ENCODE peak calls at places on chromosomes 13 and 19, in five cellular contexts. One of them, this sample, is unnamed.

GRCh38 chr19:2394054-2394668 is 33.2 kb downstream of the TIMM13 start:
- DNase-seq in stimulated activated CD4-positive, alpha-beta T cell treated with anti-CD3 and anti-CD28 coated beads, Interleukin-4, amount 100 ng/mL, for 4 hours: no peak
- DNase-seq in nephron progenitor cell: no peak
- DNase-seq in fibroblast of lung: no peak
- DNase-seq in iPS-NIHi11: no peak
- DNase-seq in this sample: no peak

GRCh38 chr19:49554701-49555181 is 25.6 kb downstream of the NOSIP start:
- DNase-seq in stimulated activated CD4-positive, alpha-beta T cell treated with anti-CD3 and anti-CD28 coated beads, Interleukin-4, amount 100 ng/mL, for 4 hours: peak; percentile 53
- DNase-seq in nephron progenitor cell: no peak
- DNase-seq in fibroblast of lung: no peak
- DNase-seq in iPS-NIHi11: no peak
- DNase-seq in this sample: no peak

GRCh38 chr13:73168993-73169401 is 110.2 kb downstream of the KLF5 start:
- DNase-seq in stimulated activated CD4-positive, alpha-beta T cell treated with anti-CD3 and anti-CD28 coated beads, Interleukin-4, amount 100 ng/mL, for 4 hours: no peak
- DNase-seq in nephron progenitor cell: no peak
- DNase-seq in fibroblast of lung: no peak
- DNase-seq in iPS-NIHi11: peak; percentile 14
- DNase-seq in this sample: no peak

GRCh38 chr13:83377486-83377885 is 504.8 kb downstream of the SLITRK1 start:
- DNase-seq in stimulated activated CD4-positive, alpha-beta T cell treated with anti-CD3 and anti-CD28 coated beads, Interleukin-4, amount 100 ng/mL, for 4 hours: no peak
- DNase-seq in nephron progenitor cell: no peak
- DNase-seq in fibroblast of lung: peak; percentile 80
- DNase-seq in iPS-NIHi11: no peak
- DNase-seq in this sample: no peak

GRCh38 chr19:29841209-29841558 is 29.4 kb downstream of the CCNE1 start:
- DNase-seq in stimulated activated CD4-positive, alpha-beta T cell treated with anti-CD3 and anti-CD28 coated beads, Interleukin-4, amount 100 ng/mL, for 4 hours: no peak
- DNase-seq in nephron progenitor cell: no peak
- DNase-seq in fibroblast of lung: no peak
- DNase-seq in iPS-NIHi11: no peak
- DNase-seq in this sample: no peak

GRCh38 chr13:99307247-99307646 is at the start of gene GPR183:
- DNase-seq in stimulated activated CD4-positive, alpha-beta T cell treated with anti-CD3 and anti-CD28 coated beads, Interleukin-4, amount 100 ng/mL, for 4 hours: no peak
- DNase-seq in nephron progenitor cell: no peak
- DNase-seq in fibroblast of lung: no peak
- DNase-seq in iPS-NIHi11: no peak
- DNase-seq in this sample: no peak

GRCh38 chr13:95298971-95299627 is 2.2 kb downstream of the ABCC4 start:
- DNase-seq in stimulated activated CD4-positive, alpha-beta T cell treated with anti-CD3 and anti-CD28 coated beads, Interleukin-4, amount 100 ng/mL, for 4 hours: no peak
- DNase-seq in nephron progenitor cell: no peak
- DNase-seq in fibroblast of lung: peak; percentile 82
- DNase-seq in iPS-NIHi11: no peak
- DNase-seq in this sample: no peak

GRCh38 chr13:49443327-49443688 is 556 bp downstream of the CAB39L start:
- DNase-seq in stimulated activated CD4-positive, alpha-beta T cell treated with anti-CD3 and anti-CD28 coated beads, Interleukin-4, amount 100 ng/mL, for 4 hours: no peak
- DNase-seq in nephron progenitor cell: no peak
- DNase-seq in fibroblast of lung: peak; percentile 47
- DNase-seq in iPS-NIHi11: peak; percentile 14
- DNase-seq in this sample: no peak

GRCh38 chr19:52991484-52991883 is 22.2 kb upstream of the ERVV-1 start:
- DNase-seq in stimulated activated CD4-positive, alpha-beta T cell treated with anti-CD3 and anti-CD28 coated beads, Interleukin-4, amount 100 ng/mL, for 4 hours: no peak
- DNase-seq in nephron progenitor cell: no peak
- DNase-seq in fibroblast of lung: peak; percentile 52
- DNase-seq in iPS-NIHi11: no peak
- DNase-seq in this sample: no peak

GRCh38 chr19:11361037-11361770 is 6.0 kb downstream of the PLPPR2 start:
- DNase-seq in stimulated activated CD4-positive, alpha-beta T cell treated with anti-CD3 and anti-CD28 coated beads, Interleukin-4, amount 100 ng/mL, for 4 hours: no peak
- DNase-seq in nephron progenitor cell: peak; percentile 99
- DNase-seq in fibroblast of lung: no peak
- DNase-seq in iPS-NIHi11: peak; percentile 94
- DNase-seq in this sample: no peak

GRCh38 chr13:90686438-90686837 is 661.0 kb upstream of the MIR17HG start:
- DNase-seq in stimulated activated CD4-positive, alpha-beta T cell treated with anti-CD3 and anti-CD28 coated beads, Interleukin-4, amount 100 ng/mL, for 4 hours: no peak
- DNase-seq in nephron progenitor cell: no peak
- DNase-seq in fibroblast of lung: peak; percentile 68
- DNase-seq in iPS-NIHi11: no peak
- DNase-seq in this sample: no peak

GRCh38 chr19:45474941-45475516 is 7.2 kb downstream of the FOSB start:
- DNase-seq in stimulated activated CD4-positive, alpha-beta T cell treated with anti-CD3 and anti-CD28 coated beads, Interleukin-4, amount 100 ng/mL, for 4 hours: no peak
- DNase-seq in nephron progenitor cell: no peak
- DNase-seq in fibroblast of lung: no peak
- DNase-seq in iPS-NIHi11: no peak
- DNase-seq in this sample: no peak

GRCh38 chr13:107669356-107669755 is 546.0 kb downstream of the LIG4 start:
- DNase-seq in stimulated activated CD4-positive, alpha-beta T cell treated with anti-CD3 and anti-CD28 coated beads, Interleukin-4, amount 100 ng/mL, for 4 hours: no peak
- DNase-seq in nephron progenitor cell: no peak
- DNase-seq in fibroblast of lung: no peak
- DNase-seq in iPS-NIHi11: no peak
- DNase-seq in this sample: no peak

GRCh38 chr13:73995752-73996151 is 138.5 kb downstream of the KLF12 start:
- DNase-seq in stimulated activated CD4-positive, alpha-beta T cell treated with anti-CD3 and anti-CD28 coated beads, Interleukin-4, amount 100 ng/mL, for 4 hours: no peak
- DNase-seq in nephron progenitor cell: no peak
- DNase-seq in fibroblast of lung: no peak
- DNase-seq in iPS-NIHi11: no peak
- DNase-seq in this sample: no peak

GRCh38 chr19:13363954-13364353 is 142.3 kb downstream of the CACNA1A start:
- DNase-seq in stimulated activated CD4-positive, alpha-beta T cell treated with anti-CD3 and anti-CD28 coated beads, Interleukin-4, amount 100 ng/mL, for 4 hours: no peak
- DNase-seq in nephron progenitor cell: no peak
- DNase-seq in fibroblast of lung: no peak
- DNase-seq in iPS-NIHi11: peak; percentile 36
- DNase-seq in this sample: no peak

GRCh38 chr13:52785721-52786120 is 46.1 kb upstream of the CNMD start:
- DNase-seq in stimulated activated CD4-positive, alpha-beta T cell treated with anti-CD3 and anti-CD28 coated beads, Interleukin-4, amount 100 ng/mL, for 4 hours: no peak
- DNase-seq in nephron progenitor cell: no peak
- DNase-seq in fibroblast of lung: no peak
- DNase-seq in iPS-NIHi11: no peak
- DNase-seq in this sample: no peak

GRCh38 chr13:40247845-40248244 is 418.6 kb downstream of the FOXO1 start:
- DNase-seq in stimulated activated CD4-positive, alpha-beta T cell treated with anti-CD3 and anti-CD28 coated beads, Interleukin-4, amount 100 ng/mL, for 4 hours: peak; percentile 19
- DNase-seq in nephron progenitor cell: no peak
- DNase-seq in fibroblast of lung: peak; percentile 24
- DNase-seq in iPS-NIHi11: no peak
- DNase-seq in this sample: no peak

GRCh38 chr13:25310891-25311290 is 9.5 kb downstream of the NUP58 start:
- DNase-seq in stimulated activated CD4-positive, alpha-beta T cell treated with anti-CD3 and anti-CD28 coated beads, Interleukin-4, amount 100 ng/mL, for 4 hours: no peak
- DNase-seq in nephron progenitor cell: no peak
- DNase-seq in fibroblast of lung: no peak
- DNase-seq in iPS-NIHi11: no peak
- DNase-seq in this sample: no peak

GRCh38 chr19:55441319-55441691 is 1.8 kb downstream of the SHISA7 start:
- DNase-seq in stimulated activated CD4-positive, alpha-beta T cell treated with anti-CD3 and anti-CD28 coated beads, Interleukin-4, amount 100 ng/mL, for 4 hours: no peak
- DNase-seq in nephron progenitor cell: no peak
- DNase-seq in fibroblast of lung: no peak
- DNase-seq in iPS-NIHi11: no peak
- DNase-seq in this sample: no peak

GRCh38 chr13:77207943-77208342 is 119.0 kb downstream of the MYCBP2 start:
- DNase-seq in stimulated activated CD4-positive, alpha-beta T cell treated with anti-CD3 and anti-CD28 coated beads, Interleukin-4, amount 100 ng/mL, for 4 hours: no peak
- DNase-seq in nephron progenitor cell: no peak
- DNase-seq in fibroblast of lung: peak; percentile 79
- DNase-seq in iPS-NIHi11: no peak
- DNase-seq in this sample: no peak

GRCh38 chr19:869245-870177 is 10.0 kb downstream of the CFD start:
- DNase-seq in stimulated activated CD4-positive, alpha-beta T cell treated with anti-CD3 and anti-CD28 coated beads, Interleukin-4, amount 100 ng/mL, for 4 hours: no peak
- DNase-seq in nephron progenitor cell: no peak
- DNase-seq in fibroblast of lung: peak; percentile 96
- DNase-seq in iPS-NIHi11: no peak
- DNase-seq in this sample: no peak

GRCh38 chr13:93151277-93151676 is 75.3 kb upstream of the GPC6 start:
- DNase-seq in stimulated activated CD4-positive, alpha-beta T cell treated with anti-CD3 and anti-CD28 coated beads, Interleukin-4, amount 100 ng/mL, for 4 hours: no peak
- DNase-seq in nephron progenitor cell: no peak
- DNase-seq in fibroblast of lung: peak; percentile 95
- DNase-seq in iPS-NIHi11: no peak
- DNase-seq in this sample: no peak

GRCh38 chr13:113083402-113084061 is 22.1 kb upstream of the F7 start:
- DNase-seq in stimulated activated CD4-positive, alpha-beta T cell treated with anti-CD3 and anti-CD28 coated beads, Interleukin-4, amount 100 ng/mL, for 4 hours: no peak
- DNase-seq in nephron progenitor cell: no peak
- DNase-seq in fibroblast of lung: peak; percentile 32
- DNase-seq in iPS-NIHi11: no peak
- DNase-seq in this sample: no peak

GRCh38 chr19:30718728-30719127 is 346.5 kb downstream of the ZNF536 start:
- DNase-seq in stimulated activated CD4-positive, alpha-beta T cell treated with anti-CD3 and anti-CD28 coated beads, Interleukin-4, amount 100 ng/mL, for 4 hours: no peak
- DNase-seq in nephron progenitor cell: peak; percentile 19
- DNase-seq in fibroblast of lung: no peak
- DNase-seq in iPS-NIHi11: no peak
- DNase-seq in this sample: no peak

GRCh38 chr19:42420055-42420544 is 7.1 kb downstream of the LIPE start:
- DNase-seq in stimulated activated CD4-positive, alpha-beta T cell treated with anti-CD3 and anti-CD28 coated beads, Interleukin-4, amount 100 ng/mL, for 4 hours: peak; percentile 73
- DNase-seq in nephron progenitor cell: peak; percentile 37
- DNase-seq in fibroblast of lung: peak; percentile 53
- DNase-seq in iPS-NIHi11: peak; percentile 77
- DNase-seq in this sample: peak; percentile 72

GRCh38 chr13:42836930-42837329 is 55.5 kb downstream of the FAM216B start:
- DNase-seq in stimulated activated CD4-positive, alpha-beta T cell treated with anti-CD3 and anti-CD28 coated beads, Interleukin-4, amount 100 ng/mL, for 4 hours: no peak
- DNase-seq in nephron progenitor cell: no peak
- DNase-seq in fibroblast of lung: peak; percentile 89
- DNase-seq in iPS-NIHi11: no peak
- DNase-seq in this sample: no peak

GRCh38 chr13:100630564-100630963 is 42.0 kb upstream of the GGACT start:
- DNase-seq in stimulated activated CD4-positive, alpha-beta T cell treated with anti-CD3 and anti-CD28 coated beads, Interleukin-4, amount 100 ng/mL, for 4 hours: no peak
- DNase-seq in nephron progenitor cell: no peak
- DNase-seq in fibroblast of lung: no peak
- DNase-seq in iPS-NIHi11: peak; percentile 38
- DNase-seq in this sample: no peak

GRCh38 chr19:49811328-49811727 is 1.8 kb downstream of the FUZ start:
- DNase-seq in stimulated activated CD4-positive, alpha-beta T cell treated with anti-CD3 and anti-CD28 coated beads, Interleukin-4, amount 100 ng/mL, for 4 hours: no peak
- DNase-seq in nephron progenitor cell: no peak
- DNase-seq in fibroblast of lung: no peak
- DNase-seq in iPS-NIHi11: no peak
- DNase-seq in this sample: no peak

GRCh38 chr19:55206664-55207500 is 2.4 kb downstream of the PTPRH start:
- DNase-seq in stimulated activated CD4-positive, alpha-beta T cell treated with anti-CD3 and anti-CD28 coated beads, Interleukin-4, amount 100 ng/mL, for 4 hours: peak; percentile 32
- DNase-seq in nephron progenitor cell: peak; percentile 75
- DNase-seq in fibroblast of lung: peak; percentile 90
- DNase-seq in iPS-NIHi11: peak; percentile 98
- DNase-seq in this sample: no peak

GRCh38 chr13:94712287-94712811 is at the start of gene SOX21:
- DNase-seq in stimulated activated CD4-positive, alpha-beta T cell treated with anti-CD3 and anti-CD28 coated beads, Interleukin-4, amount 100 ng/mL, for 4 hours: no peak
- DNase-seq in nephron progenitor cell: peak; percentile 36
- DNase-seq in fibroblast of lung: peak; percentile 39
- DNase-seq in iPS-NIHi11: no peak
- DNase-seq in this sample: no peak

GRCh38 chr13:78977311-78977710 is 318.4 kb upstream of the OBI1 start:
- DNase-seq in stimulated activated CD4-positive, alpha-beta T cell treated with anti-CD3 and anti-CD28 coated beads, Interleukin-4, amount 100 ng/mL, for 4 hours: no peak
- DNase-seq in nephron progenitor cell: no peak
- DNase-seq in fibroblast of lung: no peak
- DNase-seq in iPS-NIHi11: no peak
- DNase-seq in this sample: no peak

GRCh38 chr13:29922281-29922821 is 71.9 kb upstream of the UBL3 start:
- DNase-seq in stimulated activated CD4-positive, alpha-beta T cell treated with anti-CD3 and anti-CD28 coated beads, Interleukin-4, amount 100 ng/mL, for 4 hours: no peak
- DNase-seq in nephron progenitor cell: no peak
- DNase-seq in fibroblast of lung: peak; percentile 30
- DNase-seq in iPS-NIHi11: no peak
- DNase-seq in this sample: no peak

GRCh38 chr19:18972301-18972831 is 31.3 kb upstream of the HOMER3 start:
- DNase-seq in stimulated activated CD4-positive, alpha-beta T cell treated with anti-CD3 and anti-CD28 coated beads, Interleukin-4, amount 100 ng/mL, for 4 hours: no peak
- DNase-seq in nephron progenitor cell: no peak
- DNase-seq in fibroblast of lung: peak; percentile 36
- DNase-seq in iPS-NIHi11: no peak
- DNase-seq in this sample: no peak

GRCh38 chr19:31085125-31085524 is 264.1 kb downstream of the TSHZ3 start:
- DNase-seq in stimulated activated CD4-positive, alpha-beta T cell treated with anti-CD3 and anti-CD28 coated beads, Interleukin-4, amount 100 ng/mL, for 4 hours: no peak
- DNase-seq in nephron progenitor cell: no peak
- DNase-seq in fibroblast of lung: no peak
- DNase-seq in iPS-NIHi11: no peak
- DNase-seq in this sample: no peak

GRCh38 chr19:2629491-2630351 is 72.8 kb downstream of the GNG7 start:
- DNase-seq in stimulated activated CD4-positive, alpha-beta T cell treated with anti-CD3 and anti-CD28 coated beads, Interleukin-4, amount 100 ng/mL, for 4 hours: no peak
- DNase-seq in nephron progenitor cell: no peak
- DNase-seq in fibroblast of lung: no peak
- DNase-seq in iPS-NIHi11: no peak
- DNase-seq in this sample: no peak

GRCh38 chr19:10682397-10683063 is 18.7 kb upstream of the QTRT1 start:
- DNase-seq in stimulated activated CD4-positive, alpha-beta T cell treated with anti-CD3 and anti-CD28 coated beads, Interleukin-4, amount 100 ng/mL, for 4 hours: no peak
- DNase-seq in nephron progenitor cell: no peak
- DNase-seq in fibroblast of lung: no peak
- DNase-seq in iPS-NIHi11: peak; percentile 6
- DNase-seq in this sample: no peak